ENCODE peak calls at places on chromosomes 1 and 21, in five cellular contexts. One of them, this sample, is unnamed.

GRCh38 chr1:218350909-218351616 is 5.9 kb downstream of the TGFB2 start:
- DNase-seq in central memory CD4-positive, alpha-beta T cell: peak; percentile 23
- DNase-seq in CD4-positive, alpha-beta memory T cell: peak; percentile 20
- DNase-seq in activated T-helper 1 cell treated with anti-CD3 and anti-CD28 coated beads, Interleukin-12 subunit alpha, Interleukin-12 subunit beta, Interleukin-2, Interleukin-4 antibody, amounts not matched to agents 30 ng/mL and 10 ng/mL and 1 ng/mL, durations not matched to agents 14 hours and 24 hours and 36 hours: no peak
- DNase-seq in NCI-H2029 treated with DMSO at 0.1 percent for 48 hours: no peak
- DNase-seq in this sample: no peak

GRCh38 chr1:174051956-174052355 is 29.8 kb upstream of the RC3H1 start:
- DNase-seq in central memory CD4-positive, alpha-beta T cell: no peak
- DNase-seq in CD4-positive, alpha-beta memory T cell: no peak
- DNase-seq in activated T-helper 1 cell treated with anti-CD3 and anti-CD28 coated beads, Interleukin-12 subunit alpha, Interleukin-12 subunit beta, Interleukin-2, Interleukin-4 antibody, amounts not matched to agents 30 ng/mL and 10 ng/mL and 1 ng/mL, durations not matched to agents 14 hours and 24 hours and 36 hours: no peak
- DNase-seq in NCI-H2029 treated with DMSO at 0.1 percent for 48 hours: no peak
- DNase-seq in this sample: no peak

GRCh38 chr1:61930246-61930645 is 188.0 kb downstream of the PATJ start:
- DNase-seq in central memory CD4-positive, alpha-beta T cell: no peak
- DNase-seq in CD4-positive, alpha-beta memory T cell: no peak
- DNase-seq in activated T-helper 1 cell treated with anti-CD3 and anti-CD28 coated beads, Interleukin-12 subunit alpha, Interleukin-12 subunit beta, Interleukin-2, Interleukin-4 antibody, amounts not matched to agents 30 ng/mL and 10 ng/mL and 1 ng/mL, durations not matched to agents 14 hours and 24 hours and 36 hours: no peak
- DNase-seq in NCI-H2029 treated with DMSO at 0.1 percent for 48 hours: no peak
- DNase-seq in this sample: no peak

GRCh38 chr1:109589177-109589576 is 30.2 kb downstream of the GNAT2 start:
- DNase-seq in central memory CD4-positive, alpha-beta T cell: no peak
- DNase-seq in CD4-positive, alpha-beta memory T cell: no peak
- DNase-seq in activated T-helper 1 cell treated with anti-CD3 and anti-CD28 coated beads, Interleukin-12 subunit alpha, Interleukin-12 subunit beta, Interleukin-2, Interleukin-4 antibody, amounts not matched to agents 30 ng/mL and 10 ng/mL and 1 ng/mL, durations not matched to agents 14 hours and 24 hours and 36 hours: no peak
- DNase-seq in NCI-H2029 treated with DMSO at 0.1 percent for 48 hours: no peak
- DNase-seq in this sample: no peak

GRCh38 chr21:17537299-17537698 is 24.5 kb downstream of the CXADR start:
- DNase-seq in central memory CD4-positive, alpha-beta T cell: no peak
- DNase-seq in CD4-positive, alpha-beta memory T cell: no peak
- DNase-seq in activated T-helper 1 cell treated with anti-CD3 and anti-CD28 coated beads, Interleukin-12 subunit alpha, Interleukin-12 subunit beta, Interleukin-2, Interleukin-4 antibody, amounts not matched to agents 30 ng/mL and 10 ng/mL and 1 ng/mL, durations not matched to agents 14 hours and 24 hours and 36 hours: no peak
- DNase-seq in NCI-H2029 treated with DMSO at 0.1 percent for 48 hours: no peak
- DNase-seq in this sample: no peak

GRCh38 chr1:226872455-226872854 is 2.0 kb downstream of the PSEN2 start:
- DNase-seq in central memory CD4-positive, alpha-beta T cell: no peak
- DNase-seq in CD4-positive, alpha-beta memory T cell: no peak
- DNase-seq in activated T-helper 1 cell treated with anti-CD3 and anti-CD28 coated beads, Interleukin-12 subunit alpha, Interleukin-12 subunit beta, Interleukin-2, Interleukin-4 antibody, amounts not matched to agents 30 ng/mL and 10 ng/mL and 1 ng/mL, durations not matched to agents 14 hours and 24 hours and 36 hours: no peak
- DNase-seq in NCI-H2029 treated with DMSO at 0.1 percent for 48 hours: no peak
- DNase-seq in this sample: no peak

GRCh38 chr1:1619917-1620361 is 4.6 kb downstream of the MIB2 start:
- DNase-seq in central memory CD4-positive, alpha-beta T cell: no peak
- DNase-seq in CD4-positive, alpha-beta memory T cell: no peak
- DNase-seq in activated T-helper 1 cell treated with anti-CD3 and anti-CD28 coated beads, Interleukin-12 subunit alpha, Interleukin-12 subunit beta, Interleukin-2, Interleukin-4 antibody, amounts not matched to agents 30 ng/mL and 10 ng/mL and 1 ng/mL, durations not matched to agents 14 hours and 24 hours and 36 hours: no peak
- DNase-seq in NCI-H2029 treated with DMSO at 0.1 percent for 48 hours: no peak
- DNase-seq in this sample: peak; percentile 55

GRCh38 chr1:169460193-169460833 is 25.4 kb downstream of the SLC19A2 start:
- DNase-seq in central memory CD4-positive, alpha-beta T cell: peak; percentile 24
- DNase-seq in CD4-positive, alpha-beta memory T cell: peak; percentile 26
- DNase-seq in activated T-helper 1 cell treated with anti-CD3 and anti-CD28 coated beads, Interleukin-12 subunit alpha, Interleukin-12 subunit beta, Interleukin-2, Interleukin-4 antibody, amounts not matched to agents 30 ng/mL and 10 ng/mL and 1 ng/mL, durations not matched to agents 14 hours and 24 hours and 36 hours: peak; percentile 29
- DNase-seq in NCI-H2029 treated with DMSO at 0.1 percent for 48 hours: no peak
- DNase-seq in this sample: no peak

GRCh38 chr21:43196789-43197188 is 28.0 kb downstream of the CRYAA start:
- DNase-seq in central memory CD4-positive, alpha-beta T cell: no peak
- DNase-seq in CD4-positive, alpha-beta memory T cell: no peak
- DNase-seq in activated T-helper 1 cell treated with anti-CD3 and anti-CD28 coated beads, Interleukin-12 subunit alpha, Interleukin-12 subunit beta, Interleukin-2, Interleukin-4 antibody, amounts not matched to agents 30 ng/mL and 10 ng/mL and 1 ng/mL, durations not matched to agents 14 hours and 24 hours and 36 hours: no peak
- DNase-seq in NCI-H2029 treated with DMSO at 0.1 percent for 48 hours: no peak
- DNase-seq in this sample: no peak